ENCODE peak calls at places on chromosomes 16 and 17, in nine cellular contexts. One of them, this sample, is unnamed.
A peak's percentile ranks its signal among the peaks of the same experiment; 100 is the strongest.

GRCh38 chr17:9880582-9880999 is 24.5 kb downstream of the RCVRN start:
- DNase-seq in WERI-Rb-1: no peak
- DNase-seq in A172: peak; percentile 94
- DNase-seq in pancreas: no peak
- DNase-seq in Peyer's patch: no peak
- DNase-seq in glutamatergic neuron: no peak
- DNase-seq in thyroid gland: no peak
- DNase-seq in NCI-H510A treated with DMSO at 0.1 percent for 48 hours: no peak
- DNase-seq in esophagus muscularis mucosa: no peak
- DNase-seq in this sample: no peak

GRCh38 chr17:41254861-41255260 is 323 bp upstream of the KRTAP9-9 start:
- DNase-seq in WERI-Rb-1: no peak
- DNase-seq in A172: no peak
- DNase-seq in pancreas: no peak
- DNase-seq in Peyer's patch: no peak
- DNase-seq in glutamatergic neuron: no peak
- DNase-seq in thyroid gland: no peak
- DNase-seq in NCI-H510A treated with DMSO at 0.1 percent for 48 hours: no peak
- DNase-seq in esophagus muscularis mucosa: no peak
- DNase-seq in this sample: no peak

GRCh38 chr16:64951681-64952080 is 170.2 kb downstream of the CDH11 start:
- DNase-seq in WERI-Rb-1: no peak
- DNase-seq in A172: peak; percentile 28
- DNase-seq in pancreas: no peak
- DNase-seq in Peyer's patch: no peak
- DNase-seq in glutamatergic neuron: no peak
- DNase-seq in thyroid gland: no peak
- DNase-seq in NCI-H510A treated with DMSO at 0.1 percent for 48 hours: no peak
- DNase-seq in esophagus muscularis mucosa: no peak
- DNase-seq in this sample: no peak

GRCh38 chr17:61323696-61324539 is 75.7 kb upstream of the TBX2 start:
- DNase-seq in WERI-Rb-1: no peak
- DNase-seq in A172: peak; percentile 65
- DNase-seq in pancreas: no peak
- DNase-seq in Peyer's patch: no peak
- DNase-seq in glutamatergic neuron: no peak
- DNase-seq in thyroid gland: no peak
- DNase-seq in NCI-H510A treated with DMSO at 0.1 percent for 48 hours: no peak
- DNase-seq in esophagus muscularis mucosa: no peak
- DNase-seq in this sample: no peak

GRCh38 chr17:40097931-40098845 is 2.2 kb downstream of the NR1D1 start:
- DNase-seq in WERI-Rb-1: no peak
- DNase-seq in A172: peak; percentile 46
- DNase-seq in pancreas: peak; percentile 91
- DNase-seq in Peyer's patch: no peak
- DNase-seq in glutamatergic neuron: no peak
- DNase-seq in thyroid gland: peak; percentile 91
- DNase-seq in NCI-H510A treated with DMSO at 0.1 percent for 48 hours: no peak
- DNase-seq in esophagus muscularis mucosa: no peak
- DNase-seq in this sample: peak; percentile 51

GRCh38 chr16:22300427-22301071 is 3.3 kb downstream of the POLR3E start:
- DNase-seq in WERI-Rb-1: peak; percentile 66
- DNase-seq in A172: peak; percentile 67
- DNase-seq in pancreas: peak; percentile 69
- DNase-seq in Peyer's patch: peak; percentile 29
- DNase-seq in glutamatergic neuron: peak; percentile 75
- DNase-seq in thyroid gland: peak; percentile 62
- DNase-seq in NCI-H510A treated with DMSO at 0.1 percent for 48 hours: peak; percentile 56
- DNase-seq in esophagus muscularis mucosa: no peak
- DNase-seq in this sample: peak; percentile 70

GRCh38 chr17:31803494-31804213 is 55.4 kb downstream of the COPRS start:
- DNase-seq in WERI-Rb-1: no peak
- DNase-seq in A172: no peak
- DNase-seq in pancreas: no peak
- DNase-seq in Peyer's patch: no peak
- DNase-seq in glutamatergic neuron: no peak
- DNase-seq in thyroid gland: no peak
- DNase-seq in NCI-H510A treated with DMSO at 0.1 percent for 48 hours: peak; percentile 16
- DNase-seq in esophagus muscularis mucosa: no peak
- DNase-seq in this sample: no peak

GRCh38 chr16:4101421-4102275 is 14.6 kb downstream of the ADCY9 start:
- DNase-seq in WERI-Rb-1: no peak
- DNase-seq in A172: no peak
- DNase-seq in pancreas: no peak
- DNase-seq in Peyer's patch: no peak
- DNase-seq in glutamatergic neuron: no peak
- DNase-seq in thyroid gland: no peak
- DNase-seq in NCI-H510A treated with DMSO at 0.1 percent for 48 hours: no peak
- DNase-seq in esophagus muscularis mucosa: no peak
- DNase-seq in this sample: no peak

GRCh38 chr16:74748710-74749073 is 25.9 kb downstream of the FA2H start:
- DNase-seq in WERI-Rb-1: no peak
- DNase-seq in A172: no peak
- DNase-seq in pancreas: no peak
- DNase-seq in Peyer's patch: no peak
- DNase-seq in glutamatergic neuron: no peak
- DNase-seq in thyroid gland: no peak
- DNase-seq in NCI-H510A treated with DMSO at 0.1 percent for 48 hours: no peak
- DNase-seq in esophagus muscularis mucosa: no peak
- DNase-seq in this sample: no peak

GRCh38 chr17:60743812-60744211 is 66.2 kb downstream of the BCAS3 start:
- DNase-seq in WERI-Rb-1: no peak
- DNase-seq in A172: peak; percentile 41
- DNase-seq in pancreas: peak; percentile 18
- DNase-seq in Peyer's patch: no peak
- DNase-seq in glutamatergic neuron: no peak
- DNase-seq in thyroid gland: no peak
- DNase-seq in NCI-H510A treated with DMSO at 0.1 percent for 48 hours: no peak
- DNase-seq in esophagus muscularis mucosa: no peak
- DNase-seq in this sample: no peak

GRCh38 chr16:77974883-77975282 is 47.5 kb upstream of the CLEC3A start:
- DNase-seq in WERI-Rb-1: no peak
- DNase-seq in A172: peak; percentile 19
- DNase-seq in pancreas: no peak
- DNase-seq in Peyer's patch: no peak
- DNase-seq in glutamatergic neuron: no peak
- DNase-seq in thyroid gland: no peak
- DNase-seq in NCI-H510A treated with DMSO at 0.1 percent for 48 hours: no peak
- DNase-seq in esophagus muscularis mucosa: no peak
- DNase-seq in this sample: peak; percentile 41

GRCh38 chr17:82876602-82877391 is 37.0 kb upstream of the ZNF750 start:
- DNase-seq in WERI-Rb-1: peak; percentile 65
- DNase-seq in A172: peak; percentile 37
- DNase-seq in pancreas: peak; percentile 82
- DNase-seq in Peyer's patch: no peak
- DNase-seq in glutamatergic neuron: peak; percentile 75
- DNase-seq in thyroid gland: peak; percentile 97
- DNase-seq in NCI-H510A treated with DMSO at 0.1 percent for 48 hours: peak; percentile 85
- DNase-seq in esophagus muscularis mucosa: no peak
- DNase-seq in this sample: no peak

GRCh38 chr17:28478940-28479615 is 5.6 kb downstream of the SLC13A2 start:
- DNase-seq in WERI-Rb-1: peak; percentile 85
- DNase-seq in A172: no peak
- DNase-seq in pancreas: no peak
- DNase-seq in Peyer's patch: no peak
- DNase-seq in glutamatergic neuron: no peak
- DNase-seq in thyroid gland: no peak
- DNase-seq in NCI-H510A treated with DMSO at 0.1 percent for 48 hours: no peak
- DNase-seq in esophagus muscularis mucosa: no peak
- DNase-seq in this sample: no peak

GRCh38 chr16:67236551-67237395 is 9.8 kb downstream of the TMEM208 start:
- DNase-seq in WERI-Rb-1: peak; percentile 81
- DNase-seq in A172: peak; percentile 72
- DNase-seq in pancreas: no peak
- DNase-seq in Peyer's patch: no peak
- DNase-seq in glutamatergic neuron: peak; percentile 83
- DNase-seq in thyroid gland: peak; percentile 17
- DNase-seq in NCI-H510A treated with DMSO at 0.1 percent for 48 hours: no peak
- DNase-seq in esophagus muscularis mucosa: no peak
- DNase-seq in this sample: peak; percentile 87

GRCh38 chr17:52841971-52842370 is 683.5 kb upstream of the CA10 start:
- DNase-seq in WERI-Rb-1: no peak
- DNase-seq in A172: no peak
- DNase-seq in pancreas: no peak
- DNase-seq in Peyer's patch: no peak
- DNase-seq in glutamatergic neuron: no peak
- DNase-seq in thyroid gland: no peak
- DNase-seq in NCI-H510A treated with DMSO at 0.1 percent for 48 hours: no peak
- DNase-seq in esophagus muscularis mucosa: no peak
- DNase-seq in this sample: no peak

GRCh38 chr16:58110590-58111330 is 18.4 kb downstream of the CFAP20 start:
- DNase-seq in WERI-Rb-1: no peak
- DNase-seq in A172: peak; percentile 24
- DNase-seq in pancreas: no peak
- DNase-seq in Peyer's patch: no peak
- DNase-seq in glutamatergic neuron: no peak
- DNase-seq in thyroid gland: no peak
- DNase-seq in NCI-H510A treated with DMSO at 0.1 percent for 48 hours: no peak
- DNase-seq in esophagus muscularis mucosa: no peak
- DNase-seq in this sample: no peak

GRCh38 chr16:31354394-31355291 is at the start of gene ITGAX:
- DNase-seq in WERI-Rb-1: no peak
- DNase-seq in A172: peak; percentile 91
- DNase-seq in pancreas: no peak
- DNase-seq in Peyer's patch: peak; percentile 62
- DNase-seq in glutamatergic neuron: no peak
- DNase-seq in thyroid gland: no peak
- DNase-seq in NCI-H510A treated with DMSO at 0.1 percent for 48 hours: no peak
- DNase-seq in esophagus muscularis mucosa: peak; percentile 94
- DNase-seq in this sample: peak; percentile 94

GRCh38 chr16:24151482-24151939 is 104.6 kb upstream of the CACNG3 start:
- DNase-seq in WERI-Rb-1: no peak
- DNase-seq in A172: peak; percentile 60
- DNase-seq in pancreas: no peak
- DNase-seq in Peyer's patch: no peak
- DNase-seq in glutamatergic neuron: no peak
- DNase-seq in thyroid gland: no peak
- DNase-seq in NCI-H510A treated with DMSO at 0.1 percent for 48 hours: no peak
- DNase-seq in esophagus muscularis mucosa: no peak
- DNase-seq in this sample: no peak

GRCh38 chr17:14201087-14201486 is 35.6 kb downstream of the CDRT15 start:
- DNase-seq in WERI-Rb-1: no peak
- DNase-seq in A172: no peak
- DNase-seq in pancreas: no peak
- DNase-seq in Peyer's patch: peak; percentile 52
- DNase-seq in glutamatergic neuron: no peak
- DNase-seq in thyroid gland: no peak
- DNase-seq in NCI-H510A treated with DMSO at 0.1 percent for 48 hours: no peak
- DNase-seq in esophagus muscularis mucosa: no peak
- DNase-seq in this sample: peak; percentile 85

GRCh38 chr16:88914750-88915368 is 48.4 kb upstream of the PABPN1L start:
- DNase-seq in WERI-Rb-1: no peak
- DNase-seq in A172: peak; percentile 40
- DNase-seq in pancreas: no peak
- DNase-seq in Peyer's patch: no peak
- DNase-seq in glutamatergic neuron: no peak
- DNase-seq in thyroid gland: no peak
- DNase-seq in NCI-H510A treated with DMSO at 0.1 percent for 48 hours: no peak
- DNase-seq in esophagus muscularis mucosa: no peak
- DNase-seq in this sample: no peak

GRCh38 chr17:10295728-10296343 is 77.0 kb downstream of the MYH13 start:
- DNase-seq in WERI-Rb-1: peak; percentile 75
- DNase-seq in A172: peak; percentile 74
- DNase-seq in pancreas: peak; percentile 40
- DNase-seq in Peyer's patch: no peak
- DNase-seq in glutamatergic neuron: peak; percentile 80
- DNase-seq in thyroid gland: peak; percentile 43
- DNase-seq in NCI-H510A treated with DMSO at 0.1 percent for 48 hours: no peak
- DNase-seq in esophagus muscularis mucosa: no peak
- DNase-seq in this sample: peak; percentile 49

GRCh38 chr17:48603959-48604769 is 622 bp downstream of the HOXB6 start:
- DNase-seq in WERI-Rb-1: no peak
- DNase-seq in A172: peak; percentile 59
- DNase-seq in pancreas: no peak
- DNase-seq in Peyer's patch: no peak
- DNase-seq in glutamatergic neuron: no peak
- DNase-seq in thyroid gland: no peak
- DNase-seq in NCI-H510A treated with DMSO at 0.1 percent for 48 hours: no peak
- DNase-seq in esophagus muscularis mucosa: no peak
- DNase-seq in this sample: no peak

GRCh38 chr16:77214411-77215138 is 15.4 kb downstream of the SYCE1L start:
- DNase-seq in WERI-Rb-1: no peak
- DNase-seq in A172: peak; percentile 37
- DNase-seq in pancreas: no peak
- DNase-seq in Peyer's patch: no peak
- DNase-seq in glutamatergic neuron: no peak
- DNase-seq in thyroid gland: no peak
- DNase-seq in NCI-H510A treated with DMSO at 0.1 percent for 48 hours: no peak
- DNase-seq in esophagus muscularis mucosa: no peak
- DNase-seq in this sample: no peak